ENCODE peak calls at places on chromosomes 12 and 14, in seven cellular contexts. A is ovary, N is stomach, H is upper lobe of left lung, M is esophagus squamous epithelium, K is Peyer's patch, U is tibial nerve. J is an unnamed sample.

GRCh38 chr12:12835378-12836145 is 22.4 kb downstream of the DDX47 start:
- DNase-seq in A (no peak), N (no peak), H (peak), M (no peak), K (peak), U (no peak), J (no peak)

GRCh38 chr12:115135800-115136211 is 451.8 kb upstream of the TBX3 start:
- DNase-seq in A (peak), N (no peak), H (no peak), M (no peak), K (peak), U (peak), J (peak)

GRCh38 chr14:59215353-59215752 is 26.9 kb downstream of the DAAM1 start:
- DNase-seq in A (peak), N (peak), H (peak), M (no peak), K (peak), U (peak), J (peak)

GRCh38 chr14:33686856-33687255 is 264.0 kb downstream of the EGLN3 start:
- DNase-seq in A (no peak), N (no peak), H (no peak), M (no peak), K (no peak), U (no peak), J (no peak)

GRCh38 chr14:38256358-38256840 is 506 bp upstream of the CLEC14A start:
- DNase-seq in A (no peak), N (no peak), H (no peak), M (no peak), K (no peak), U (peak), J (no peak)

GRCh38 chr12:20646239-20646827 is 48.8 kb upstream of the SLCO1C1 start:
- DNase-seq in A (no peak), N (no peak), H (no peak), M (no peak), K (no peak), U (peak), J (no peak)

GRCh38 chr14:74956000-74956279 is 543 bp upstream of the PGF start:
- DNase-seq in A (no peak), N (no peak), H (no peak), M (no peak), K (no peak), U (no peak), J (no peak)

GRCh38 chr12:1493781-1494180 is 100.6 kb downstream of the FBXL14 start:
- DNase-seq in A (no peak), N (no peak), H (no peak), M (no peak), K (no peak), U (no peak), J (no peak)

GRCh38 chr14:87196436-87196835 is 796.5 kb downstream of the GALC start:
- DNase-seq in A (no peak), N (no peak), H (no peak), M (no peak), K (no peak), U (no peak), J (no peak)

GRCh38 chr14:61322799-61323290 is 1.5 kb downstream of the PRKCH start:
- DNase-seq in A (no peak), N (no peak), H (peak), M (no peak), K (peak), U (no peak), J (no peak)

GRCh38 chr12:75781532-75782046 is 250.0 kb downstream of the PHLDA1 start:
- DNase-seq in A (no peak), N (no peak), H (no peak), M (no peak), K (no peak), U (no peak), J (no peak)

GRCh38 chr12:98227162-98227561 is 288.2 kb upstream of the TMPO start:
- DNase-seq in A (no peak), N (no peak), H (no peak), M (no peak), K (no peak), U (no peak), J (no peak)

GRCh38 chr12:104064842-104065441 is 611 bp downstream of the HCFC2 start:
- DNase-seq in A (no peak), N (no peak), H (peak), M (no peak), K (peak), U (no peak), J (no peak)

GRCh38 chr12:106910202-106910601 is 45.5 kb upstream of the TMEM263 start:
- DNase-seq in A (no peak), N (no peak), H (no peak), M (no peak), K (no peak), U (no peak), J (no peak)

GRCh38 chr12:130470969-130471368 is 133.3 kb downstream of the PIWIL1 start:
- DNase-seq in A (no peak), N (no peak), H (no peak), M (no peak), K (no peak), U (no peak), J (no peak)

GRCh38 chr12:78331764-78332163 is 501.1 kb downstream of the NAV3 start:
- DNase-seq in A (no peak), N (no peak), H (no peak), M (no peak), K (no peak), U (no peak), J (no peak)

GRCh38 chr12:86212970-86213369 is 43.2 kb downstream of the MGAT4C start:
- DNase-seq in A (no peak), N (no peak), H (no peak), M (no peak), K (no peak), U (no peak), J (no peak)

GRCh38 chr14:62736004-62736403 is 309.3 kb downstream of the KCNH5 start:
- DNase-seq in A (no peak), N (no peak), H (no peak), M (no peak), K (no peak), U (no peak), J (no peak)

GRCh38 chr14:24442240-24443052 is at the start of gene SDR39U1:
- DNase-seq in A (peak), N (peak), H (peak), M (peak), K (peak), U (peak), J (peak)

GRCh38 chr14:77730976-77731497 is 23.1 kb downstream of the SLIRP start:
- DNase-seq in A (no peak), N (no peak), H (no peak), M (no peak), K (no peak), U (no peak), J (no peak)

GRCh38 chr14:74547331-74547927 is 53.9 kb downstream of the ISCA2 start:
- DNase-seq in A (no peak), N (no peak), H (no peak), M (no peak), K (no peak), U (no peak), J (no peak)

GRCh38 chr12:27523642-27524488 is at the start of gene PPFIBP1:
- DNase-seq in A (peak), N (peak), H (peak), M (peak), K (peak), U (peak), J (peak)
- TF ChIP-seq POLR2A in A (peak), N (no peak), H (no peak), M (peak), K (peak), U (peak), J (peak)

GRCh38 chr12:111228916-111229666 is 139.8 kb downstream of the PHETA1 start:
- DNase-seq in A (no peak), N (no peak), H (no peak), M (no peak), K (no peak), U (no peak), J (no peak)
- TF ChIP-seq POLR2A in A (no peak), N (no peak), H (no peak), M (no peak), K (no peak), U (no peak), J (no peak)

DNA sequence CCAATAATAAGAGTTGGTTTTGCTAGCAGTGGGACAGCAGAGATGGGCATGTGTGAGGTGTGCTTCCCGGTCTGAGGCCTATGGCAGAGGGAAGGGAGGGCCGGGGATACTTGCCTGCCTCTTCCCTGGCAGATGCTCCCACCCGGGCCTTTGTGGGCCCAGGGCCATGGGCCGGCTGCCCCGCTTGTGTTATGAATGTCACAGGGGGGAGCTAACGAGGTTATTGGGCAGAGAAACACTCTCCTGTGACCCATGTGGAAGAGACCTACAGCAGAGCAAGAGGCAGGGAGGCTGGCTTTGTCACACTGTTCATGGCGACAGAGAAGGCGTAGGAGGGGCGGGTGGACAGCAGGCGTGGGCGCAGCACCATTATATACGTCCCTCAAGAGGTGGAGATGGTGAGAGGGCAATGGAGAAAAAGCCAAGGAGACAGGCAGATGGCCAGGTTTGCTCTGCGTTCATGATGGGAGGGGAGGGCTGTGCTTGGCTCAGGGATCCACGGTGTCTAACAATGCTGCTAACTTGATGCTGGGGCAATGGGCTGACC is 13.3 kb downstream of the CCND2 start:
- DNase-seq in A (no peak), N (no peak), H (no peak), M (no peak), K (no peak), U (no peak), J (no peak)
- TF ChIP-seq POLR2A in A (no peak), N (no peak), H (no peak), M (no peak), K (no peak), U (no peak), J (no peak)

GRCh38 chr12:2997989-2998670 is 38.9 kb downstream of the TEAD4 start:
- DNase-seq in A (no peak), N (no peak), H (no peak), M (no peak), K (no peak), U (no peak), J (no peak)

GRCh38 chr12:3000548-3001275 is 41.5 kb downstream of the TEAD4 start:
- DNase-seq in A (no peak), N (no peak), H (no peak), M (no peak), K (no peak), U (no peak), J (no peak)

GRCh38 chr12:2998789-2999264 is 39.6 kb downstream of the TEAD4 start:
- DNase-seq in A (peak), N (no peak), H (no peak), M (no peak), K (no peak), U (no peak), J (no peak)

GRCh38 chr12:3002636-3003035 is 43.4 kb downstream of the TEAD4 start:
- DNase-seq in A (no peak), N (no peak), H (no peak), M (no peak), K (no peak), U (no peak), J (no peak)

DNA sequence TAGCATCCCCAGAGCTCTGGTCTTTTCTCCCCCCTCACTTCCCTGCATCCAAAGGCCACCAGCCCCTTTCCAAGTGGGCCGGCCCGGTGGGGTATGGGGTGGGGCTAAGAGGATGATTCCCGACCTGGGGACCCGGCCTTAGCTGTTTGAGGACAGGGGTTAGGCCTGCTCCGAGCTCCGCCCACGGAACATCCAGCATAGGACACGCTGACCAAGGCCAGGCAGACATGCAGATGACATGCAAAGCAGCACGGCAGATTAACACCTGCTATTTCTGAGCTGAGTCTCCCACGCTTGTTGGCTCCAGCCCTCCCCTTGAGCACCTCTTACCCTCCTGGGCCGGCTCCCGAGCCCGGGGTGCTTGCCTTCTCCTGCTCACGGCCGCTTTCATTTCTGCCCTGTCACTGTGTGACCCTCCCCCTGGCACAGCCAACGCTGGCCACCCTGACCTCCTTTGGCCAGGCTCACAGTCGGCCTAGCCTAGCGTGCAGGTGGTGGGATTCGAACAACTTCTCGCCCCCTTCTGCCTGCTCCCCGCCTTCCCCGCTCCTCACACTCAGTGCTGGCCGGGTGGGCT is 40.2 kb downstream of the TEAD4 start:
- DNase-seq in A (no peak), N (no peak), H (no peak), M (no peak), K (no peak), U (no peak), J (no peak)
- TF ChIP-seq POLR2A in A (no peak), N (no peak), H (no peak), M (no peak), K (no peak), U (no peak), J (no peak)

DNA sequence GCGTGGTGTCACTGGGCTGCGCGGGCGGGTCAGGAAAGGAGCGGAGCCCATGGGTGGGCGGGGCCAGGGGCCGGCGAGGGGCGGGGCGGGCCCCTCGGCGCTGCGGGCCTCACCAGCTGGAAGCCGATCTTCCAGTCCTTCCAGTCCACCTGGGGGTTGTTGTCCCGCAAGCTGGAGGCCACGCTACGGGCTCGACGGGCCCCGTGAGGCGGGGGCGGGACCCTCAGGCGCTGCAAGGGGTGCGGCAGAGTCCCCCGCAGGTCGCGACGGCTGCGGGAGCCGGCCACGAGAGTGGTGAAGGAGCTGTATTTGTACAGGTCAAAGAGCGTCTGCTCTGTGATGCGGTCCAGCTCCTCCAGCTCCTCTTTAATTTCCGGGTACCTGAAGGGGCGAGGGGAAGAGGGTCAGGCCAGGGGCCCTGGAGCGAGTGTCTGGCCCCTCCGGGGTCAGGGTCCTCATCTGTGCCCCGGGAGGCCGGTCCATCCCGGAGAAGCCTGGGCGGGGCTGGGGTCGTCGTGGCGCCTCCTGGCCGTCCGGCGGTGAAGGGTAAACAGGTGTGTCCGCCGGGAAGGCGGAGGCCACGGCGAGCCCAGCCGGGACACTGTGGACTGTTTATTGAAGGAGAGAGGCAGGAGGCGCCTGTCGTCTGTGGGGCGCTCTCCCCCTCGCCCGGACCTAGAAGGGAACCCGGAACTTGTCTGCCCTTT is 11.9 kb downstream of the SCNN1A start:
- DNase-seq in A (peak), N (peak), H (peak), M (no peak), K (peak), U (no peak), J (no peak)
- TF ChIP-seq POLR2A in A (peak), N (no peak), H (no peak), M (peak), K (peak), U (peak), J (no peak)

GRCh38 chr14:23294734-23295561 is 7.7 kb downstream of the PPP1R3E start:
- DNase-seq in A (peak), N (peak), H (peak), M (no peak), K (peak), U (peak), J (no peak)
- TF ChIP-seq POLR2A in A (no peak), N (no peak), H (no peak), M (no peak), K (no peak), U (no peak), J (no peak)